ENCODE peak calls at places on chromosome 20, in six cellular contexts. N is HCT116, O is adrenal gland, G is testis, V is neuronal stem cell, S is heart right ventricle. M is an unnamed sample.

GRCh38 chr20:5718896-5719595 is 31.2 kb upstream of the SHLD1 start:
- DNase-seq in V (no peak), O (peak; percentile 77), N (no peak), G (no peak), S (peak; percentile 61), M (no peak)

GRCh38 chr20:4091332-4092135 is 76.2 kb upstream of the RNF24 start:
- DNase-seq in O (peak; percentile 60), G (peak; percentile 67), N (no peak), S (peak; percentile 70), V (peak; percentile 56), M (peak; percentile 65)

GRCh38 chr20:48527771-48528170 is 300.0 kb downstream of the PREX1 start:
- DNase-seq in N (no peak), V (no peak), G (no peak), S (no peak), O (no peak), M (no peak)

GRCh38 chr20:1669304-1669703 is 11.7 kb upstream of the SIRPG start:
- DNase-seq in O (no peak), S (peak; percentile 44), G (no peak), V (no peak), N (no peak), M (no peak)

GRCh38 chr20:32356935-32357868 is 929 bp upstream of the ASXL1 start:
- DNase-seq in N (peak; percentile 15), V (no peak), G (peak; percentile 42), S (no peak), O (peak; percentile 42), M (peak; percentile 15)

GRCh38 chr20:45044084-45044573 is 56.8 kb downstream of the KCNS1 start:
- DNase-seq in V (peak; percentile 44), S (no peak), O (peak; percentile 54), N (peak; percentile 57), G (peak; percentile 38), M (peak; percentile 29)

GRCh38 chr20:47466193-47466592 is 35.5 kb upstream of the NCOA3 start:
- DNase-seq in V (no peak), N (no peak), S (no peak), G (no peak), O (no peak), M (no peak)

GRCh38 chr20:650954-651353 is 2.0 kb downstream of the SRXN1 start:
- DNase-seq in G (no peak), N (no peak), S (no peak), V (no peak), O (no peak), M (no peak)

GRCh38 chr20:57089701-57090144 is 176.7 kb downstream of the BMP7 start:
- DNase-seq in S (peak; percentile 73), O (peak; percentile 57), N (peak; percentile 34), G (peak; percentile 75), V (peak; percentile 63), M (peak; percentile 79)

GRCh38 chr20:50357783-50358161 is 152.4 kb upstream of the PTPN1 start:
- DNase-seq in V (no peak), S (no peak), N (no peak), G (no peak), O (no peak), M (no peak)

GRCh38 chr20:50356522-50356880 is 153.7 kb upstream of the PTPN1 start:
- DNase-seq in G (no peak), N (no peak), V (no peak), O (no peak), S (no peak), M (peak; percentile 26)

GRCh38 chr20:50355593-50356521 is 154.3 kb upstream of the PTPN1 start:
- DNase-seq in G (no peak), S (no peak), V (no peak), O (no peak), N (no peak), M (no peak)

GRCh38 chr20:50358166-50358565 is 152.0 kb upstream of the PTPN1 start:
- DNase-seq in G (no peak), N (no peak), O (no peak), V (no peak), S (no peak), M (no peak)

GRCh38 chr20:50356962-50357782 is 153.0 kb upstream of the PTPN1 start:
- DNase-seq in S (no peak), O (no peak), N (no peak), V (no peak), G (no peak), M (no peak)
- H3K27ac ChIP-seq in S (no peak overlapping the region), O (no peak overlapping the region), N (no peak overlapping the region), V (no peak overlapping the region), G (no peak overlapping the region), M (no peak overlapping the region)

GRCh38 chr20:3031524-3032147 is 11.8 kb upstream of the GNRH2 start:
- DNase-seq in V (no peak), G (no peak), N (no peak), S (no peak), O (no peak), M (no peak)
- H3K36me3 ChIP-seq in V (peaks cover 54% of the 10 kb centered on the region), G (no peaks in the 10 kb centered on the region), N (peaks cover 7% of the 10 kb centered on the region), S (no peaks in the 10 kb centered on the region), O (peaks cover 35% of the 10 kb centered on the region), M (peaks cover 50% of the 10 kb centered on the region)

GRCh38 chr20:24503352-24503931 is 34.0 kb downstream of the SYNDIG1 start:
- DNase-seq in S (peak; percentile 29), G (no peak), N (no peak), O (peak; percentile 33), V (no peak), M (no peak)
- H3K27ac ChIP-seq in S (peak overlapping the region; percentile 87), G (no peak overlapping the region), N (no peak overlapping the region), O (peak overlapping the region; percentile 71), V (no peak overlapping the region), M (no peak overlapping the region)

DNA sequence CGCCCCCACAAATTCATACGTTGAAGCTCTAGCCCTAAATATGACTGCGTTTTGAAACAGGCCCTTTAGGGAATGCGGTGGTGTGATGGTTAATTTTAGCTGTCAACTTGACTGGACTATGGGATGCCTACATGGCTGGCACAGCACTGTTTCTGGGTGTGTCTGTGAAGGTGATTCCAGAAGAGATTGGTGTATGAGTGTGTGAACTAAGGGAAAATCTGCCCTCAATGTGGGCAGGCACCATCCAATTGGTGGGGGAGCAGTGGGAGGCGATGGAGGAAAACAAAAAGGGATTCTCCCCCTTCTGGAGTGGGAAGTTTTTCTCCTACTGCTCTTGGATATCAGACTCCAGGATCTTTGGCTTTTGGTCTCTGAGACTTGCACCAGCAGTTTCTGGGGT is 52.5 kb downstream of the TRPC4AP start:
- DNase-seq in O (no peak), V (no peak), G (no peak), N (no peak), S (no peak), M (no peak)
- H3K36me3 ChIP-seq in O (peaks cover 44% of the 10 kb centered on the region), V (peaks cover 20% of the 10 kb centered on the region), G (no peaks in the 10 kb centered on the region), N (peaks cover 2% of the 10 kb centered on the region), S (no peaks in the 10 kb centered on the region), M (peaks cover 41% of the 10 kb centered on the region)